ENCODE peak calls at places on chromosomes 16 and 17, in eight cellular contexts. One of them, this sample, is unnamed.

GRCh38 chr17:9185142-9185541 is 163.8 kb downstream of the NTN1 start:
- DNase-seq in HCT116: no peak
- DNase-seq in A549: no peak
- DNase-seq in K562: no peak
- DNase-seq in heart left ventricle: no peak
- DNase-seq in IMR-90: no peak
- DNase-seq in tibial nerve: no peak
- DNase-seq in uterus: no peak
- DNase-seq in this sample: no peak

GRCh38 chr17:60862482-60862881 is 184.8 kb downstream of the BCAS3 start:
- DNase-seq in HCT116: no peak
- DNase-seq in A549: no peak
- DNase-seq in K562: no peak
- DNase-seq in heart left ventricle: no peak
- DNase-seq in IMR-90: no peak
- DNase-seq in tibial nerve: no peak
- DNase-seq in uterus: no peak
- DNase-seq in this sample: no peak

GRCh38 chr16:1288813-1289479 is 20.5 kb upstream of the UBE2I start:
- DNase-seq in HCT116: no peak
- DNase-seq in A549: no peak
- DNase-seq in K562: no peak
- DNase-seq in heart left ventricle: no peak
- DNase-seq in IMR-90: no peak
- DNase-seq in tibial nerve: no peak
- DNase-seq in uterus: no peak
- DNase-seq in this sample: no peak

GRCh38 chr17:38418693-38419507 is 9.4 kb upstream of the ARHGAP23 start:
- DNase-seq in HCT116: no peak
- DNase-seq in A549: no peak
- DNase-seq in K562: no peak
- DNase-seq in heart left ventricle: no peak
- DNase-seq in IMR-90: no peak
- DNase-seq in tibial nerve: no peak
- DNase-seq in uterus: no peak
- DNase-seq in this sample: no peak

GRCh38 chr17:72244942-72245341 is 124.1 kb downstream of the SOX9 start:
- DNase-seq in HCT116: no peak
- DNase-seq in A549: no peak
- DNase-seq in K562: no peak
- DNase-seq in heart left ventricle: no peak
- DNase-seq in IMR-90: no peak
- DNase-seq in tibial nerve: no peak
- DNase-seq in uterus: no peak
- DNase-seq in this sample: no peak

GRCh38 chr17:8785547-8786412 is 13.4 kb downstream of the MFSD6L start:
- DNase-seq in HCT116: peak; percentile 64
- DNase-seq in A549: peak; percentile 69
- DNase-seq in K562: peak; percentile 61
- DNase-seq in heart left ventricle: peak; percentile 83
- DNase-seq in IMR-90: peak; percentile 56
- DNase-seq in tibial nerve: peak; percentile 74
- DNase-seq in uterus: peak; percentile 79
- DNase-seq in this sample: peak; percentile 76

GRCh38 chr16:17578921-17579876 is 108.4 kb upstream of the XYLT1 start:
- DNase-seq in HCT116: peak; percentile 59
- DNase-seq in A549: peak; percentile 32
- DNase-seq in K562: peak; percentile 64
- DNase-seq in heart left ventricle: no peak
- DNase-seq in IMR-90: peak; percentile 86
- DNase-seq in tibial nerve: peak; percentile 43
- DNase-seq in uterus: peak; percentile 20
- DNase-seq in this sample: peak; percentile 63

GRCh38 chr17:8855477-8856204 is 11.8 kb downstream of the PIK3R6 start:
- DNase-seq in HCT116: no peak
- DNase-seq in A549: no peak
- DNase-seq in K562: no peak
- DNase-seq in heart left ventricle: no peak
- DNase-seq in IMR-90: no peak
- DNase-seq in tibial nerve: no peak
- DNase-seq in uterus: no peak
- DNase-seq in this sample: no peak

GRCh38 chr17:31401456-31402254 is 10.2 kb downstream of the RAB11FIP4 start:
- DNase-seq in HCT116: no peak
- DNase-seq in A549: no peak
- DNase-seq in K562: no peak
- DNase-seq in heart left ventricle: no peak
- DNase-seq in IMR-90: no peak
- DNase-seq in tibial nerve: no peak
- DNase-seq in uterus: no peak
- DNase-seq in this sample: no peak

GRCh38 chr16:9159839-9160550 is 68.6 kb downstream of the HAPSTR1 start:
- DNase-seq in HCT116: peak; percentile 75
- DNase-seq in A549: peak; percentile 62
- DNase-seq in K562: peak; percentile 72
- DNase-seq in heart left ventricle: no peak
- DNase-seq in IMR-90: peak; percentile 66
- DNase-seq in tibial nerve: no peak
- DNase-seq in uterus: peak; percentile 16
- DNase-seq in this sample: peak; percentile 57

GRCh38 chr17:45030733-45031132 is 20.7 kb downstream of the DCAKD start:
- DNase-seq in HCT116: no peak
- DNase-seq in A549: no peak
- DNase-seq in K562: no peak
- DNase-seq in heart left ventricle: no peak
- DNase-seq in IMR-90: no peak
- DNase-seq in tibial nerve: no peak
- DNase-seq in uterus: no peak
- DNase-seq in this sample: no peak

DNA sequence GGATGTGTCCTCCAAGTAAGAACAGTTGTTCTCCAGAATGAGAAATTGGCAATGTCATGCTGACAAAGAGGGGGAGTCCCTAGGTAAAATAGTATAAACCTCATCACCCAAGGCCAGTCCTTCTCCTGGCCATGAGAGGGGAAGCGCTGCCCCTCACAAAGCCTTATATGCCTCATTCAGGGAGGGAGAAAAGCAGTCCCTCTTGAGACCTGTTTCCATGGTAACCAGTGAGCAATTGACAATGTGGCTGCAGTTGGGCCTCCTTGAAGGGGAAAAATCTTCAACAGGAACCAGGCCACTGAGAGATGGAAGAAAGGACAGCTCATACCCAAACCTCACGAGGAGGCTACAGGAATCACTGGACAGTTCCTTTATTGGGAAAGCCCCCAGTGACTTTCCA is 275.9 kb downstream of the TOX3 start:
- DNase-seq in HCT116: no peak
- DNase-seq in A549: no peak
- DNase-seq in K562: no peak
- DNase-seq in heart left ventricle: no peak
- DNase-seq in IMR-90: no peak
- DNase-seq in tibial nerve: no peak
- DNase-seq in uterus: no peak
- DNase-seq in this sample: no peak
- H3K4me1 ChIP-seq in HCT116: no peaks in the 10 kb centered on the region
- H3K4me1 ChIP-seq in A549: no peaks in the 10 kb centered on the region
- H3K4me1 ChIP-seq in K562: no peaks in the 10 kb centered on the region
- H3K4me1 ChIP-seq in heart left ventricle: no peaks in the 10 kb centered on the region
- H3K4me1 ChIP-seq in IMR-90: no peaks in the 10 kb centered on the region
- H3K4me1 ChIP-seq in tibial nerve: no peaks in the 10 kb centered on the region
- H3K4me1 ChIP-seq in uterus: no peaks in the 10 kb centered on the region
- H3K4me1 ChIP-seq in this sample: no peaks in the 10 kb centered on the region

DNA sequence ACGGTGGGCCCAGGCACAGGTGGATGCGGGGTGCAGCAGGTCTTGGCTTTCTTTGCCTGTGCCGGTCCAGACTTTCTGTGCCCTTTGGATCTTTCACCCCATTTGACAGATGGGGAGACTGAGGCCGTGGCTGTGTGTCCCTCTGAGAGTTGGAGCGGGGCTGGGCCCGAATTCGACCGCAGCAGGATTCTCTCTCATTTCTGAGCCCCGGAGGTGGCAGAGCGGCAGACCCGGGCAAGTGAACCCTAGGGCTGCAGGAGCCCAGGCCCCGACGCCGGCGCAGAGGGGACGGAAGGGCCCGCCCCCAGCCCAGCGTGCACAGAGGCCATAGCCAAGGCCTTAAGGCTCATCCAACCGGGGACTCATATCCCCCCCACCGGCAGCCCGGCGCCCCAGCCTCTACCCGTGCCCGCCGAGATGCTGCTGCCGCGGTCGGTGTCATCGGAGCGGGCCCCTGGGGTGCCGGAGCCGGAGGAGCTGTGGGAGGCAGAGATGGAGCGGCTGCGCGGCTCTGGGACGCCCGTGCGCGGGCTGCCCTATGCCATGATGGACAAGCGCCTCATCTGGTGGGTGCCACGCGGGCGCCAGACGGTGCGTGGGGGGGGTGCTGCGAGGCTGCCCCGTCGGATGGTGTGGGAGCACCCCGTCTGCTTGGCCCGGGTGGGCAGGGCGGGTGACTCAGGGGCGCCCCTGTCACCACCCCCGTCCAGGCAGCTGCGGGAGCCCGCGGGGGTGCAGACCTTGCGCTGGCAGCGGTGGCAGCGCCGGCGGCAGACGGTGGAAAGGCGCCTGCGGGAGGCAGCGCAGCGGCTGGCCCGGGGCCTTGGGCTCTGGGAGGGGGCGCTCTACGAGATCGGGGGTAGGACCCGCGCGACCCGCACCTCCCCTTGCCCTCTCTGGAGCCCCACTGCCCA is 858 bp downstream of the TMC8 start:
- DNase-seq in HCT116: no peak
- DNase-seq in A549: no peak
- DNase-seq in K562: no peak
- DNase-seq in heart left ventricle: peak; percentile 66
- DNase-seq in IMR-90: no peak
- DNase-seq in tibial nerve: no peak
- DNase-seq in uterus: no peak
- DNase-seq in this sample: no peak
- TF ChIP-seq POLR2A in HCT116: no peak
- TF ChIP-seq POLR2A in A549: no peak
- TF ChIP-seq POLR2A in K562: no peak
- TF ChIP-seq POLR2A in heart left ventricle: no peak
- TF ChIP-seq POLR2A in IMR-90: no peak
- TF ChIP-seq POLR2A in tibial nerve: no peak
- TF ChIP-seq POLR2A in uterus: no peak
- TF ChIP-seq POLR2A in this sample: no peak

GRCh38 chr17:28811594-28812135 is 30.9 kb downstream of the FAM222B start:
- DNase-seq in HCT116: peak; percentile 15
- DNase-seq in A549: peak; percentile 65
- DNase-seq in K562: peak; percentile 67
- DNase-seq in heart left ventricle: no peak
- DNase-seq in IMR-90: peak; percentile 21
- DNase-seq in tibial nerve: no peak
- DNase-seq in uterus: no peak
- DNase-seq in this sample: no peak

GRCh38 chr17:28810437-28810836 is 32.2 kb downstream of the FAM222B start:
- DNase-seq in HCT116: no peak
- DNase-seq in A549: no peak
- DNase-seq in K562: no peak
- DNase-seq in heart left ventricle: no peak
- DNase-seq in IMR-90: no peak
- DNase-seq in tibial nerve: no peak
- DNase-seq in uterus: no peak
- DNase-seq in this sample: no peak

GRCh38 chr17:28816540-28816939 is 26.1 kb downstream of the FAM222B start:
- DNase-seq in HCT116: no peak
- DNase-seq in A549: no peak
- DNase-seq in K562: no peak
- DNase-seq in heart left ventricle: no peak
- DNase-seq in IMR-90: no peak
- DNase-seq in tibial nerve: no peak
- DNase-seq in uterus: no peak
- DNase-seq in this sample: no peak

GRCh38 chr17:28812136-28812979 is 30.2 kb downstream of the FAM222B start:
- DNase-seq in HCT116: peak; percentile 88
- DNase-seq in A549: peak; percentile 100
- DNase-seq in K562: peak; percentile 99
- DNase-seq in heart left ventricle: peak; percentile 99
- DNase-seq in IMR-90: peak; percentile 96
- DNase-seq in tibial nerve: peak; percentile 90
- DNase-seq in uterus: peak; percentile 95
- DNase-seq in this sample: peak; percentile 98

GRCh38 chr17:28812980-28813377 is 29.6 kb downstream of the FAM222B start:
- DNase-seq in HCT116: no peak
- DNase-seq in A549: no peak
- DNase-seq in K562: no peak
- DNase-seq in heart left ventricle: no peak
- DNase-seq in IMR-90: peak; percentile 71
- DNase-seq in tibial nerve: no peak
- DNase-seq in uterus: no peak
- DNase-seq in this sample: no peak
- H3K4me3 ChIP-seq in HCT116: peak overlapping the region; percentile 91
- H3K4me3 ChIP-seq in A549: peak overlapping the region; percentile 73
- H3K4me3 ChIP-seq in K562: peak overlapping the region; percentile 63
- H3K4me3 ChIP-seq in heart left ventricle: peak overlapping the region; percentile 87
- H3K4me3 ChIP-seq in IMR-90: peak overlapping the region; percentile 71
- H3K4me3 ChIP-seq in tibial nerve: peak overlapping the region; percentile 76
- H3K4me3 ChIP-seq in uterus: peak overlapping the region; percentile 92
- H3K4me3 ChIP-seq in this sample: peak overlapping the region; percentile 79

GRCh38 chr17:78819402-78819801 is 21.2 kb downstream of the USP36 start:
- DNase-seq in HCT116: no peak
- DNase-seq in A549: no peak
- DNase-seq in K562: no peak
- DNase-seq in heart left ventricle: no peak
- DNase-seq in IMR-90: no peak
- DNase-seq in tibial nerve: no peak
- DNase-seq in uterus: no peak
- DNase-seq in this sample: no peak

GRCh38 chr17:78817123-78817522 is 23.5 kb downstream of the USP36 start:
- DNase-seq in HCT116: no peak
- DNase-seq in A549: no peak
- DNase-seq in K562: no peak
- DNase-seq in heart left ventricle: no peak
- DNase-seq in IMR-90: no peak
- DNase-seq in tibial nerve: no peak
- DNase-seq in uterus: no peak
- DNase-seq in this sample: no peak

GRCh38 chr17:78818152-78818846 is 22.3 kb downstream of the USP36 start:
- DNase-seq in HCT116: no peak
- DNase-seq in A549: no peak
- DNase-seq in K562: no peak
- DNase-seq in heart left ventricle: no peak
- DNase-seq in IMR-90: no peak
- DNase-seq in tibial nerve: no peak
- DNase-seq in uterus: no peak
- DNase-seq in this sample: no peak

GRCh38 chr17:78820122-78820792 is 20.4 kb downstream of the USP36 start:
- DNase-seq in HCT116: no peak
- DNase-seq in A549: no peak
- DNase-seq in K562: no peak
- DNase-seq in heart left ventricle: no peak
- DNase-seq in IMR-90: no peak
- DNase-seq in tibial nerve: no peak
- DNase-seq in uterus: no peak
- DNase-seq in this sample: no peak

DNA sequence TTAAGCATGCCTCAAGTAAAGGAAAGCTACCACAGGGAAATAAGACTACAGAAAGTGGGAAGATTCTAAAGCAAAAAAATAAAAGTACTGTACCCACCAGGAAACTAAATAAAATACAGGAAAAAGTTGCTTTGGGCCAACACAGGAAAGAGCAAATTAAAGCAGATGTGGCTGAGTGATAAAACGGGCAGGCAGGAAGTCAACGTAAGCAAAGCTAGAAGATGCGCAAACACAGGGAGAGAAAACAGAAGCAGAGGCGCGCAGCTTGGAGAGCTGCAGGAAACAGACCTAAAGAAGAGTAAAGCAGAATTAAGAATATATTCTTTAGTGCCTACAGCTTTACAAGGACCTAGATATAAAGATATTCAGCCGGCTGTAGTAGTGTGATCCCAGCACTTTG is 21.7 kb downstream of the USP36 start:
- DNase-seq in HCT116: no peak
- DNase-seq in A549: no peak
- DNase-seq in K562: peak; percentile 27
- DNase-seq in heart left ventricle: no peak
- DNase-seq in IMR-90: no peak
- DNase-seq in tibial nerve: no peak
- DNase-seq in uterus: no peak
- DNase-seq in this sample: no peak
- H3K4me1 ChIP-seq in HCT116: no peaks in the 10 kb centered on the region
- H3K4me1 ChIP-seq in A549: no peaks in the 10 kb centered on the region
- H3K4me1 ChIP-seq in K562: peaks cover 5% of the 10 kb centered on the region
- H3K4me1 ChIP-seq in heart left ventricle: no peaks in the 10 kb centered on the region
- H3K4me1 ChIP-seq in IMR-90: peaks cover 16% of the 10 kb centered on the region
- H3K4me1 ChIP-seq in tibial nerve: no peaks in the 10 kb centered on the region
- H3K4me1 ChIP-seq in uterus: no peaks in the 10 kb centered on the region
- H3K4me1 ChIP-seq in this sample: no peaks in the 10 kb centered on the region